ENCODE peak calls at places on chromosomes 3 and 15, in five cellular contexts. V, W, M, N and I are unnamed samples.
A peak's percentile ranks its signal among the peaks of the same experiment; 100 is the strongest.

GRCh38 chr3:52663098-52663497 is 22.6 kb downstream of the PBRM1 start:
- DNase-seq in V (no peak), W (no peak), M (no peak), N (no peak), I (no peak)

GRCh38 chr3:154243353-154243752 is 80.9 kb downstream of the DHX36 start:
- DNase-seq in V (no peak), W (no peak), M (no peak), N (no peak), I (no peak)

GRCh38 chr15:39145854-39146253 is 435.0 kb upstream of the THBS1 start:
- DNase-seq in V (no peak), W (no peak), M (no peak), N (no peak), I (no peak)

GRCh38 chr15:42704492-42704926 is 32.4 kb downstream of the CDAN1 start:
- DNase-seq in V (peak; percentile 57), W (peak; percentile 52), M (peak; percentile 52), N (no peak), I (peak; percentile 66)

GRCh38 chr3:179760944-179761343 is 108.1 kb downstream of the USP13 start:
- DNase-seq in V (peak; percentile 6), W (no peak), M (no peak), N (no peak), I (no peak)

GRCh38 chr15:58065445-58066041 is at the start of gene ALDH1A2:
- DNase-seq in V (no peak), W (peak; percentile 51), M (peak; percentile 25), N (peak; percentile 7), I (peak; percentile 45)

GRCh38 chr15:52857471-52857870 is 67.3 kb upstream of the ONECUT1 start:
- DNase-seq in V (no peak), W (no peak), M (no peak), N (no peak), I (no peak)

GRCh38 chr3:150341893-150342292 is 66.2 kb upstream of the TSC22D2 start:
- DNase-seq in V (no peak), W (no peak), M (peak; percentile 19), N (no peak), I (no peak)

GRCh38 chr3:153853163-153853562 is 268.0 kb upstream of the ARHGEF26 start:
- DNase-seq in V (no peak), W (no peak), M (no peak), N (no peak), I (no peak)

DNA sequence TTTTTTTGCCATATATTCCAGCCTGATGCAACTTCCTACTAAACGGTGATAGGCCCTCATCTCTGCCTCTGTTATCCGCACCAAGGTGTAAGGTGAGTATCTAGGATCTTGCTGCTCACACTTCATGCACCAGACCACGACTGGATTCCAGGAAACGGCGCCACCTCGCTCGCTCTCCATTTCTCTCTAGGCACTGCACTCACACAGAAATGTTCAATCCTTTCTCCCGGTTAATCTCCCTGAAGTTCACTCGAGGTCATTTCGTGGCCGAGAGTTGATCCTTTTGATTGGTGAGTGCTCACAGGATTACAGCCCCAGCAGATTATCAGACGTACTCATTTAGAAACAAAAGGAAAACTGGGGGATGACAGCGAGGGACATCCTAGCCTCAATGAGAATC is 28.1 kb downstream of the MCF2L2 start:
- DNase-seq in V (no peak), W (no peak), M (no peak), N (no peak), I (no peak)
- H3K9me3 ChIP-seq in V (no peaks in the 10 kb centered on the region), W (no peaks in the 10 kb centered on the region), M (no peaks in the 10 kb centered on the region), N (no peaks in the 10 kb centered on the region), I (no peaks in the 10 kb centered on the region)

DNA sequence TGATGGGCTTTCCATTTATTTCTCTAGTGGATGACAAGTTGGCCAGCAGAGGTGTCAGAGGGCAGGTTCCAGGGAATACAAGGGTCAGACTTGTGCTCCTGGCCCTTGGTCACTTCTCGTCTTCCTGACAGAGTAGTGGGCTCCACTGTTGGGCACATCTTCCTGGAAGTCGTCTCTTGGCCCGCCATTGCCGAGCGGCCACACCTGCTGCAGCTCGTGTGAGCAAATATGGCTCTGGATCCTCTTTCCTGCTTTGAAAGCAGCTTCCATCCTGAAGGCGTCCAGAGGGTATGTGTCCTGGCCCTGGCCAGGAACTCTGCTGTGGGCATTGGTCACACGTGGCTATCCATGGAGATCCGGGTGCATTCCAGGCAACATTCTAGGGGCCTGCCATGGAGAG is 100.2 kb downstream of the SNRPN start:
- DNase-seq in V (no peak), W (no peak), M (no peak), N (no peak), I (no peak)
- H3K9me3 ChIP-seq in V (peaks cover 68% of the 10 kb centered on the region), W (peaks cover 100% of the 10 kb centered on the region), M (peaks cover 100% of the 10 kb centered on the region), N (peaks cover 68% of the 10 kb centered on the region), I (peaks cover 54% of the 10 kb centered on the region)

DNA sequence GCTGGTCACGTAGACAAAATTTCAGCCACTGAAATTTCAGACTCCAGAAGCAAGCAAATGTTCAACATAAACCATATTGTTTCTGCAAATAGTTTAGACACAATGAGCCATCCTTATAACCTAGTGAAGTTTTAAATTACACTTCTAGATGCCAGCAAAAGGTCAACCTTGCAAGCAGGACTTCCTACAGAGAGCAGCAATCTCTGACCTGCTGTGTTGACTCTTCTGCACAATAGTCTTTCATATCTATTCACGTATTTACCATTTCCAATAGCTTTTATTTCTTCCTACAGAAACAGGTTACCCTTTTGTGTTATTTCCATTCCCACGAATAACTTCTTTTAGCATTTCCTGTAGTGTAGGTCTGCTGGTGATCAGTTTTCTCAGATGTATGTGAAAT is 10.6 kb downstream of the LMLN start:
- DNase-seq in V (no peak), W (no peak), M (no peak), N (no peak), I (no peak)
- H3K9me3 ChIP-seq in V (peaks cover 4% of the 10 kb centered on the region), W (peaks cover 11% of the 10 kb centered on the region), M (peaks cover 26% of the 10 kb centered on the region), N (no peaks in the 10 kb centered on the region), I (no peaks in the 10 kb centered on the region)

DNA sequence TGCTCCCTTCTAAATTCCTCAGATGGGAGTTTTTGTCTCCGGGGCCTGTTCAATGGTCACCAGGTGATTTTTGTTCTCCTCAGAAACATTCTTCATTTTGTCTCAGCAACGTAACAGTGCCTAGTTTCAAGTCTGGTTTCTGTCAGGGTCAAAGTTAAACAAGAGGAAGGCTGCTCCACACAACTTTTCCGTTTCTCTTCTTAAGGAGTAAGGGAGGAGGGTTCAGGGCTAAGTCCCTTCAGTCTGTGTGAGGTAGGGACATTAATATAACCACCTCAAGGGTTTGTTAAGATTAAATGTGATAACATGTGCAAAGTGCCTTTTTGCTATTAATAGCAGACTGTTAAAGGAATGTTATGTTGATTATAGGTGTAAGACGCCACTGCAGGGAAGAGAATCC is 41.8 kb downstream of the HOMER2 start:
- DNase-seq in V (no peak), W (no peak), M (no peak), N (no peak), I (no peak)
- H3K9me3 ChIP-seq in V (peaks cover 27% of the 10 kb centered on the region), W (peaks cover 10% of the 10 kb centered on the region), M (peaks cover 20% of the 10 kb centered on the region), N (no peaks in the 10 kb centered on the region), I (no peaks in the 10 kb centered on the region)

GRCh38 chr15:78983146-78983918 is 38.5 kb upstream of the CTSH start:
- DNase-seq in V (no peak), W (no peak), M (no peak), N (no peak), I (no peak)
- H3K9me3 ChIP-seq in V (no peaks in the 10 kb centered on the region), W (no peaks in the 10 kb centered on the region), M (no peaks in the 10 kb centered on the region), N (no peaks in the 10 kb centered on the region), I (no peaks in the 10 kb centered on the region)

GRCh38 chr3:131933665-131934064 is 101.1 kb downstream of the CPNE4 start:
- DNase-seq in V (no peak), W (no peak), M (no peak), N (no peak), I (no peak)
- H3K9me3 ChIP-seq in V (no peaks in the 10 kb centered on the region), W (peaks cover 5% of the 10 kb centered on the region), M (peaks cover 14% of the 10 kb centered on the region), N (no peaks in the 10 kb centered on the region), I (no peaks in the 10 kb centered on the region)

GRCh38 chr3:82376883-82377282 is 615.4 kb upstream of the GBE1 start:
- DNase-seq in V (no peak), W (no peak), M (no peak), N (no peak), I (no peak)
- H3K9me3 ChIP-seq in V (peaks cover 4% of the 10 kb centered on the region), W (peaks cover 15% of the 10 kb centered on the region), M (peaks cover 22% of the 10 kb centered on the region), N (no peaks in the 10 kb centered on the region), I (no peaks in the 10 kb centered on the region)

GRCh38 chr15:25244731-25245585 is 193.9 kb downstream of the UBE3A start:
- DNase-seq in V (no peak), W (no peak), M (peak; percentile 1), N (peak; percentile 2), I (peak; percentile 5)

GRCh38 chr15:25242166-25242879 is 196.5 kb downstream of the UBE3A start:
- DNase-seq in V (no peak), W (no peak), M (no peak), N (peak; percentile 3), I (no peak)

GRCh38 chr15:25241241-25241801 is 197.5 kb downstream of the UBE3A start:
- DNase-seq in V (no peak), W (peak; percentile 15), M (no peak), N (peak; percentile 1), I (peak; percentile 6)

GRCh38 chr15:25243800-25244097 is 195.1 kb downstream of the UBE3A start:
- DNase-seq in V (no peak), W (no peak), M (no peak), N (no peak), I (peak; percentile 5)

GRCh38 chr15:25242957-25243799 is 195.6 kb downstream of the UBE3A start:
- DNase-seq in V (no peak), W (no peak), M (no peak), N (peak; percentile 3), I (no peak)
- H3K9me3 ChIP-seq in V (no peaks in the 10 kb centered on the region), W (no peaks in the 10 kb centered on the region), M (peaks cover 66% of the 10 kb centered on the region), N (no peaks in the 10 kb centered on the region), I (no peaks in the 10 kb centered on the region)